ENCODE peak calls at places on chromosomes 5 and 9, in four cellular contexts. L is anterior cingulate cortex, V is adrenal gland, G is esophagus muscularis mucosa. T is an unnamed sample.

GRCh38 chr5:133992429-133993151 is 12.2 kb downstream of the VDAC1 start:
- DNase-seq in L (no peak), V (no peak), G (no peak), T (no peak)

GRCh38 chr5:72355706-72356299 is 35.6 kb downstream of the PTCD2 start:
- DNase-seq in G (no peak), V (peak), L (no peak), T (peak)

GRCh38 chr5:308672-309271 is 12.7 kb upstream of the AHRR start:
- DNase-seq in V (no peak), G (no peak), L (no peak), T (no peak)

GRCh38 chr5:39470021-39470420 is 45.2 kb upstream of the DAB2 start:
- DNase-seq in G (no peak), V (no peak), L (no peak), T (no peak)

GRCh38 chr9:109249615-109250014 is 71.2 kb downstream of the EPB41L4B start:
- DNase-seq in L (no peak), G (no peak), V (no peak), T (no peak)

GRCh38 chr5:69238760-69239251 is 4.1 kb downstream of the CDK7 start:
- DNase-seq in G (no peak), V (no peak), L (no peak), T (no peak)

GRCh38 chr9:135501261-135502167 is 1.0 kb downstream of the MRPS2 start:
- DNase-seq in G (no peak), L (no peak), V (no peak), T (no peak)

GRCh38 chr5:38603691-38604090 is 47.2 kb upstream of the LIFR start:
- DNase-seq in L (no peak), V (no peak), G (no peak), T (no peak)

GRCh38 chr9:125427556-125427955 is 165.9 kb downstream of the GAPVD1 start:
- DNase-seq in V (no peak), L (no peak), G (no peak), T (no peak)

GRCh38 chr5:76641514-76642120 is 18.4 kb upstream of the F2RL2 start:
- DNase-seq in L (no peak), G (no peak), V (peak), T (no peak)

GRCh38 chr5:1555011-1555807 is 31.4 kb upstream of the LPCAT1 start:
- DNase-seq in V (peak), L (no peak), G (peak), T (no peak)

GRCh38 chr5:35859101-35859661 is 2.5 kb downstream of the IL7R start:
- DNase-seq in V (no peak), L (no peak), G (no peak), T (no peak)

GRCh38 chr9:76905661-76905983 is 292 bp downstream of the PRUNE2 start:
- DNase-seq in L (no peak), G (no peak), V (no peak), T (no peak)

GRCh38 chr9:22134390-22134789 is 125.3 kb upstream of the CDKN2B start:
- DNase-seq in L (no peak), G (no peak), V (no peak), T (no peak)

T was measured in hypothalamus.